ENCODE peak calls at places on chromosome 18, in five cellular contexts. R, W, S, A and H are unnamed samples.
A peak's percentile ranks its signal among the peaks of the same experiment; 100 is the strongest.

GRCh38 chr18:62332964-62333695 is 8.0 kb downstream of the TNFRSF11A start:
- DNase-seq in R (no peak), W (no peak), S (no peak), A (no peak), H (no peak)

GRCh38 chr18:3321133-3321812 is 59.3 kb downstream of the MYL12B start:
- DNase-seq in R (no peak), W (no peak), S (peak; percentile 96), A (no peak), H (no peak)

GRCh38 chr18:57925706-57926105 is 118.3 kb upstream of the NEDD4L start:
- DNase-seq in R (no peak), W (no peak), S (peak; percentile 85), A (no peak), H (no peak)

GRCh38 chr18:12891561-12891960 is 7.5 kb upstream of the PTPN2 start:
- DNase-seq in R (no peak), W (no peak), S (no peak), A (no peak), H (no peak)

GRCh38 chr18:78861706-78862105 is 117.9 kb upstream of the SALL3 start:
- DNase-seq in R (no peak), W (no peak), S (no peak), A (peak; percentile 50), H (no peak)

GRCh38 chr18:49612515-49613033 is 50.7 kb downstream of the LIPG start:
- DNase-seq in R (peak; percentile 44), W (no peak), S (no peak), A (peak; percentile 20), H (no peak)

GRCh38 chr18:79062806-79063205 is 6.4 kb upstream of the ATP9B start:
- DNase-seq in R (no peak), W (no peak), S (no peak), A (no peak), H (no peak)

GRCh38 chr18:52781113-52781512 is 441.1 kb downstream of the DCC start:
- DNase-seq in R (no peak), W (no peak), S (no peak), A (peak; percentile 15), H (no peak)

GRCh38 chr18:72847771-72848170 is 20.0 kb downstream of the NETO1 start:
- DNase-seq in R (peak; percentile 39), W (no peak), S (no peak), A (no peak), H (no peak)

GRCh38 chr18:46253498-46253897 is 149.3 kb downstream of the HAUS1 start:
- DNase-seq in R (no peak), W (no peak), S (peak; percentile 57), A (no peak), H (no peak)

GRCh38 chr18:5295231-5295920 is at the start of gene ZBTB14:
- DNase-seq in R (peak; percentile 56), W (no peak), S (peak; percentile 54), A (peak; percentile 88), H (peak; percentile 76)

GRCh38 chr18:3603460-3604259 is 153.7 kb downstream of the TGIF1 start:
- DNase-seq in R (peak; percentile 94), W (peak; percentile 94), S (peak; percentile 99), A (peak; percentile 91), H (peak; percentile 78)

GRCh38 chr18:52237551-52237950 is 102.4 kb upstream of the DCC start:
- DNase-seq in R (no peak), W (no peak), S (peak; percentile 0), A (no peak), H (no peak)

GRCh38 chr18:59325965-59326364 is 7.5 kb upstream of the CPLX4 start:
- DNase-seq in R (no peak), W (no peak), S (no peak), A (no peak), H (no peak)

GRCh38 chr18:34222025-34222395 is 2.7 kb downstream of the NOL4 start:
- DNase-seq in R (peak; percentile 57), W (no peak), S (no peak), A (peak; percentile 60), H (no peak)

GRCh38 chr18:77068321-77068841 is 64.2 kb downstream of the MBP start:
- DNase-seq in R (no peak), W (no peak), S (peak; percentile 75), A (no peak), H (no peak)

GRCh38 chr18:77066689-77067088 is 65.9 kb downstream of the MBP start:
- DNase-seq in R (no peak), W (no peak), S (no peak), A (no peak), H (no peak)

GRCh38 chr18:77067315-77068061 is 65.1 kb downstream of the MBP start:
- DNase-seq in R (no peak), W (peak; percentile 75), S (peak; percentile 96), A (no peak), H (peak; percentile 43)

GRCh38 chr18:77065221-77065981 is 67.2 kb downstream of the MBP start:
- DNase-seq in R (no peak), W (peak; percentile 82), S (peak; percentile 94), A (no peak), H (peak; percentile 58)

DNA sequence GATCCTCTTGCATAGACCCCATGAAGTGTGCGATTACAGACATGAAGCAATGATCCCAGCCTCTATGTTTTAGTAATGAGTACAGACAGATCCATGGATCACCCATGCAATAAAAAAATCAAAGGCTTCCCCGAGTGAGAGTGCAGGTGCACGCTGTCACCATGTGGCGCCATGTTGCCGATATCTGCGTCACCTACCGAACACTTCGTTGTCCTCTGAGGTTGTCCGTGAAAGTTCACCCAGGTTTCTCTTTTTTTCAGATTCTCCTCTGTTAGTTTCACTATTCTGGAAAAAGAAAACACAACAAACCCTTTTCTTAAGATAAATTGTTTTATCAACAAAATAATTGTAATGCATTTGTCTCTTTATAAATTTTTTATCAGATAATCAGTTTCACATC is 66.5 kb downstream of the MBP start:
- DNase-seq in R (no peak), W (no peak), S (no peak), A (no peak), H (no peak)
- H3K4me1 ChIP-seq in R (peaks cover 16% of the 10 kb centered on the region), W (peaks cover 55% of the 10 kb centered on the region), S (peaks cover 48% of the 10 kb centered on the region), A (peaks cover 16% of the 10 kb centered on the region), H (peaks cover 65% of the 10 kb centered on the region)

GRCh38 chr18:26545737-26546136 is 2.6 kb downstream of the KCTD1 start:
- DNase-seq in R (no peak), W (no peak), S (no peak), A (no peak), H (no peak)

GRCh38 chr18:26546170-26546874 is 2.0 kb downstream of the KCTD1 start:
- DNase-seq in R (no peak), W (no peak), S (no peak), A (peak; percentile 67), H (no peak)

GRCh38 chr18:26545335-26545734 is 3.0 kb downstream of the KCTD1 start:
- DNase-seq in R (no peak), W (no peak), S (no peak), A (no peak), H (no peak)

GRCh38 chr18:26544459-26544858 is 3.9 kb downstream of the KCTD1 start:
- DNase-seq in R (no peak), W (no peak), S (no peak), A (no peak), H (no peak)

DNA sequence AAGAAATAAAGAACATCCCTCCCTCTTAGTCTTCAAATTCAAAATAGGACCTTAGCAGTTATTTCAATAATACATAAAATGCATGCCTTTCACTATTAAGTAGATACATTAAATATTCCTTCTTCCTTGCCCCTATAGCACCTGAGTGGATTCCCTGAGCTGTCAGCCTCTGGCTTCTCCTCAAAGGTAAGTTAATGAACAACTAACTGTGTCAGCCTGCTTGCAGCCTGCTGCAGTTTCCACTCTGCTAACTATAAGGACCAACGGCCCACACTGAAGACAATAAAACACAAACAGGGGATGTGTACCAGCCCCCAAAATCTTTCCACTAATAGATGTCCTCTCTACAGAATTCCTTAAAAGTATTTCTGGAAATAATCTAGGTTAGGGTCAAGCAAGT is 5.0 kb downstream of the KCTD1 start:
- DNase-seq in R (no peak), W (no peak), S (no peak), A (no peak), H (no peak)
- H4K20me1 ChIP-seq in R (peaks cover 21% of the 10 kb centered on the region), W (no peaks in the 10 kb centered on the region), S (peaks cover 13% of the 10 kb centered on the region), A (peaks cover 63% of the 10 kb centered on the region), H (no peaks in the 10 kb centered on the region)

DNA sequence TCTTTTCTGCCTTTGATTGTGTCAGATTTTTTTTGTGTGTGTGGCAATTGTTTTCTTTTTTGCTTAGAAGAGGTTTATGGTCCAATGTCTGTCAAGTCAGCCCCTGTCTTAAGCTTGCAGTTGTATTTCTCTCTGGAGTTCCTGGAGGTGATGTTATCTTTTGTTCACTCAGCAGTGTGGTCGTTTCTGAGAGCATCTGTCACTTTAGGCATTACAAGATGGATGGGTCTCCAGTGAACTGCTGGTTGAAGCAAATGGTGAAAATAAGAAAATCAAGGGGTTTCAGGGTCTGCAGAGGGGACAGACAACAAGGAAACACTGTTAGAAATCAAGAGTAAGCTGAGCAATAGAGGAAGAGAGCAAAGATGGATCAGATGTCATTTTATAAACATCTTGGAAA is 121.4 kb downstream of the GREB1L start:
- DNase-seq in R (no peak), W (no peak), S (no peak), A (peak; percentile 42), H (no peak)
- H3K4me3 ChIP-seq in R (no peak overlapping the region), W (no peak overlapping the region), S (no peak overlapping the region), A (peak overlapping the region; percentile 61), H (no peak overlapping the region)

DNA sequence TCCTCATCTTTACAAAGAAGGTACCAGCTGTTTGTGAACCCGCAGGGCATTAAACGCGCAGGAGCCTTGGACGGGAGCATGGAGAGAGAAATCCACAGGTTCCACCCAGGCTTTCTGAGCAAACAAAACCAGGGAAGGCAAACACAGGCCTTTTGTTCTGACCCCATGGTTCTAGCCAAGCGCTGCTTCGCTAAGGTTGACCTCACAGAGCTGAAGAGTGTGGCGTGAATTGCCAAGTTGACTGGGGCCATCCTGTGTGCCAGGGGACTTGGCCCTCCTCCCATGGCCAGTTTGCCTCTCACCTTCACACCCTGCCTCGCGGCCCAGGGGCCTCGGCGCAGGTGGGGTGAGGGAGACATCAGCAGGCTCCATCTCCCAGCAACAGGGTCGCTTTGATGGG is 74.1 kb downstream of the VAPA start:
- DNase-seq in R (no peak), W (no peak), S (no peak), A (peak; percentile 52), H (no peak)
- H3K4me1 ChIP-seq in R (no peaks in the 10 kb centered on the region), W (no peaks in the 10 kb centered on the region), S (peaks cover 4% of the 10 kb centered on the region), A (peaks cover 14% of the 10 kb centered on the region), H (no peaks in the 10 kb centered on the region)